ENCODE peak calls at places on chromosomes 16 and 17, in eight cellular contexts. F is MM.1S, U is PC-3, L is HCT116, W is GM23338, G is neural progenitor cell, X is OCI-LY7, A is GM23248. H is an unnamed sample.

GRCh38 chr17:75238684-75239191 is 22.7 kb downstream of the GGA3 start:
- DNase-seq in A (peak), F (peak), W (peak), U (peak), X (peak), G (peak), L (peak), H (peak)

GRCh38 chr17:42819939-42820535 is 4.0 kb downstream of the BECN1 start:
- DNase-seq in X (peak), W (peak), L (peak), G (peak), F (peak), A (peak), U (peak), H (peak)

GRCh38 chr16:83952940-83953795 is at the start of gene OSGIN1:
- DNase-seq in F (peak), X (peak), A (peak), G (peak), W (peak), U (peak), L (peak), H (peak)

GRCh38 chr16:1317479-1318267 is 8.2 kb downstream of the UBE2I start:
- DNase-seq in F (no peak), W (no peak), G (no peak), U (no peak), L (no peak), A (no peak), X (no peak), H (no peak)

GRCh38 chr16:89721644-89722391 is 481 bp downstream of the ZNF276 start:
- DNase-seq in U (peak), F (peak), A (peak), L (no peak), X (peak), W (peak), G (peak), H (peak)

GRCh38 chr16:56161658-56162057 is 29.6 kb upstream of the GNAO1 start:
- DNase-seq in L (no peak), G (no peak), W (no peak), F (no peak), A (no peak), U (no peak), X (no peak), H (no peak)

GRCh38 chr16:2598723-2599122 is 60.9 kb downstream of the PDPK1 start:
- DNase-seq in A (no peak), W (no peak), U (no peak), F (no peak), L (no peak), G (no peak), X (no peak), H (no peak)

GRCh38 chr16:89827383-89828198 is 684 bp upstream of the SPIRE2 start:
- DNase-seq in W (peak), X (no peak), G (peak), U (peak), A (peak), L (peak), F (no peak), H (peak)

GRCh38 chr17:49993423-49994037 is 1.5 kb downstream of the DLX3 start:
- DNase-seq in W (peak), X (no peak), F (no peak), U (peak), G (peak), A (peak), L (no peak), H (peak)

GRCh38 chr17:52828621-52829020 is 670.1 kb upstream of the CA10 start:
- DNase-seq in A (no peak), W (peak), U (no peak), L (no peak), G (no peak), X (no peak), F (no peak), H (no peak)

GRCh38 chr17:4953461-4953961 is 2.6 kb downstream of the ENO3 start:
- DNase-seq in L (no peak), X (no peak), F (no peak), W (no peak), A (peak), U (no peak), G (no peak), H (no peak)

GRCh38 chr16:70754371-70754770 is 46.6 kb downstream of the VAC14 start:
- DNase-seq in A (no peak), G (no peak), U (no peak), W (no peak), F (no peak), L (no peak), X (no peak), H (no peak)

GRCh38 chr17:31494259-31495048 is 103.0 kb downstream of the RAB11FIP4 start:
- DNase-seq in U (no peak), F (no peak), L (no peak), W (no peak), X (peak), A (no peak), G (no peak), H (no peak)

GRCh38 chr16:64907844-64908243 is 214.0 kb downstream of the CDH11 start:
- DNase-seq in X (no peak), U (no peak), W (no peak), F (no peak), A (no peak), L (no peak), G (no peak), H (no peak)

GRCh38 chr17:79798296-79799173 is 1.7 kb upstream of the CBX8 start:
- DNase-seq in W (peak), F (no peak), L (no peak), A (peak), U (no peak), G (peak), X (no peak), H (peak)

GRCh38 chr17:5526821-5527598 is 40.6 kb downstream of the MIS12 start:
- DNase-seq in X (no peak), F (peak), L (peak), W (no peak), G (peak), A (peak), U (peak), H (peak)

GRCh38 chr16:23014592-23014991 is 134.7 kb downstream of the USP31 start:
- DNase-seq in W (no peak), U (no peak), G (no peak), A (peak), L (no peak), F (no peak), X (no peak), H (no peak)

GRCh38 chr17:48478224-48479013 is 48.4 kb upstream of the SKAP1 start:
- DNase-seq in L (no peak), A (peak), U (no peak), W (no peak), G (no peak), F (peak), X (no peak), H (no peak)

GRCh38 chr17:50558955-50559614 is 1.4 kb upstream of the CACNA1G start:
- DNase-seq in W (peak), X (no peak), U (no peak), A (no peak), F (no peak), G (peak), L (no peak), H (peak)

GRCh38 chr17:17062866-17063265 is 20.6 kb downstream of the MPRIP start:
- DNase-seq in W (no peak), L (no peak), G (no peak), A (no peak), U (no peak), X (no peak), F (no peak), H (no peak)

GRCh38 chr16:25707982-25708583 is 16.3 kb downstream of the HS3ST4 start:
- DNase-seq in X (peak), F (peak), A (peak), L (peak), U (peak), W (peak), G (peak), H (peak)

DNA sequence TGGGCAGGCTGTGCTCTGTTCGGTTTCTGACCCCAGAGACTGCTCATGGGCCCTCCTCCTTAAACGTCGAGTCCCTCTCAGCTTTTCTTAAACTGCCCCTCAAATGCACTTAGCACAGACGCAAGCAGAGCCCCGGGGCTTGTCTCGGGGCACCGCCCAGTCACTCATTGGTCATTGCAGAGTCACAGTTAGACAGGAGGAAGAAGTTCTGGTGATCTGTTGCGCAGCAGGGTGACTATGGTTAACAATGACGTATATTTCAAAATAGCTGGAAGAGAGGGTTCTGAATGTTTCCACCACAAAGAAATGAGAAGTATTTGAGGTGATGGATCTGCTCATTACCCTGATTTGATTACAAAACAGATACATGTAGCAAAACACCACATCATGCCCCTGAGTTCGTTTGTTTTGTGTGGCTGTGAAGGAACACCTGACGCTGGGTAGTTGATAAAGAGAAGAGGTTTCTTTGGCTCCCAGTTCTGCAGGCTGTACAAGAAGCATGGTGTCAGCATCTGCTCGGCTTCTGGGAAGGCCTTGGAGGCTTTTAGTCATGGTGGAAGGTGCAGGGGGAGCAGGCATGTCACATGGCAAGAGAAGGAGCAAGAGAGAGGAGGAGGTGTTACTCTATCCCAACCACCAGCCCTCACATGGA is 387.4 kb downstream of the CPPED1 start:
- DNase-seq in A (no peak), U (no peak), W (no peak), F (no peak), L (no peak), G (no peak), X (no peak), H (no peak)
- TF ChIP-seq EZH2phosphoT487 in A (no peak), U (no peak), W (no peak), F (no peak), L (no peak), G (no peak), X (no peak), H (no peak)

DNA sequence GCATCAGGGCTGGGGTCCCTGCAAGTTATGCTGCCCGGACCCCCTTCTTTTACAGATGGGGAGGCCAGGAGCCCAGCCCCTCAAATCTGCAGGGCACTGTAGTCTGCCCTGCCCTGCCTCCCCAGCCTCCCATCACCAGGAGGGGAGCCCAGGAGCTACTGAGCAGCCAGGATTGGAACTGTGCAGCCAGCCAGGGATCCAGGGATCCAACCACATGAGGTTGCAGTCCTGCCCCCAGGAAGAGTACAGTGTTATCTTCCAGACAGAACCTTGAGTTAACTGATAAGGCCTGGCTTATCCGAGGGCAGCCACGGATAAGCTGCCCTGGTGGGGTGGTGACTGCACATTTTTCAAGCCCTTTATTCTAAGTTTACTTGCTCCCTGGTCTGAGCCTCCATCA is 11.4 kb upstream of the NDRG4 start:
- DNase-seq in A (no peak), L (no peak), F (no peak), G (no peak), X (no peak), W (no peak), U (no peak), H (no peak)
- TF ChIP-seq EZH2phosphoT487 in A (no peak), L (no peak), F (no peak), G (no peak), X (no peak), W (no peak), U (no peak), H (no peak)

GRCh38 chr17:29581583-29582253 is 7.7 kb downstream of the GIT1 start:
- DNase-seq in F (no peak), U (no peak), W (no peak), A (no peak), G (no peak), L (no peak), X (no peak), H (no peak)
- TF ChIP-seq EZH2phosphoT487 in F (no peak), U (no peak), W (no peak), A (no peak), G (no peak), L (no peak), X (no peak), H (no peak)

DNA sequence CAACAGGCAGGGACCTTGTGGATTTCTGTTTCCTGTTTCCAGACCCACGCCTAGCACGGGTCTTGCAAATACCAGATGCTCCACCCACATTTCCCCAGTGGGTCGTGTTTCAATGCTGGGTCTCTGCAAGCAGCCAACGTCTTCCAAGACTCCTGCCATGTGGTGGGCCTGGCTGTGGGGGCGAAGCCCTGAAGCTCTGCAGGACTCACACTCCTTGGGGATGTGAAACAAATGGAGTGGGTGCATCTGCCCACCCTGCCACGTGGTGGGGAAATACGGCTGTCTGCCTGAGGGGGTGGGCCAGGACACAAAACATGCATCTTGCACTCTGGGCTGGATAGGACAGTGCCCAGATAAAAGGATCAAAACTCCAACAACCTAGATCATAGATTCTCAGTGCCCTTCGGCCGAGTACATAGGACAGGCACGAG is 32.6 kb downstream of the FA2H start:
- DNase-seq in A (no peak), W (no peak), L (no peak), X (no peak), U (no peak), F (no peak), G (no peak), H (no peak)
- TF ChIP-seq EZH2phosphoT487 in A (no peak), W (no peak), L (no peak), X (no peak), U (no peak), F (no peak), G (no peak), H (no peak)

GRCh38 chr16:67966549-67967182 is 1.8 kb downstream of the SLC12A4 start:
- DNase-seq in W (peak), A (peak), F (no peak), L (peak), X (no peak), G (peak), U (no peak), H (no peak)

GRCh38 chr16:67969286-67970039 is 1.0 kb upstream of the SLC12A4 start:
- DNase-seq in A (no peak), L (no peak), X (no peak), U (no peak), G (peak), F (no peak), W (peak), H (peak)

GRCh38 chr16:67967183-67967955 is 1.1 kb downstream of the SLC12A4 start:
- DNase-seq in U (peak), G (no peak), X (peak), W (no peak), F (peak), A (peak), L (no peak), H (no peak)

GRCh38 chr16:67968440-67969285 is at the start of gene SLC12A4:
- DNase-seq in F (peak), W (peak), X (peak), U (peak), L (peak), G (peak), A (peak), H (peak)

DNA sequence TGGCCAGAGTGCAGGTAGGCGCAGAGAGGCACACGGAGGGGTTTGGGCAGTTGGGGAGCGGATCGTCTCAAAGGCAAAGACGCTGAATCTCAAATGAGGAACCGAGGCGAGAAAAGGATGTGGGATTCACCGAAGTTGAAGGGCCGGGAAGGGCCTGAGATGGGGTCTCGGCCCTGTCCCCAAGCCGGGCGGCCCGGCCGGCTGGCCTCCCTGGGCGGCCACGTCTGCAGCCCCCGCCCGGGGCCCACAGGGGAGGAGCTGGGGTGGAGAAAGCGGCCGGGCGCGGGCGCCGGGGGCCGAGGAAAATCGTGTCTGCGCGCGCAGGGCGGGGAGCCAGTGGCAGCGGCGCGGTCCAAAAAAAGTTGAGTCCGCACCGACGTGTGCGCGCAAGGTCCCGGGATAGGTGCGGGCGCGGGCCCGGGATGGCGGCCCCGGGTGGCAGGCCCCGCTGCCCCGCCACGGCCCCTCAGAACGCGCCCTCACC is 439 bp downstream of the SLC12A4 start:
- DNase-seq in F (peak), U (peak), A (peak), X (peak), W (peak), G (peak), L (no peak), H (peak)
- TF ChIP-seq EZH2phosphoT487 in F (no peak), U (no peak), A (no peak), X (no peak), W (no peak), G (no peak), L (no peak), H (no peak)

DNA sequence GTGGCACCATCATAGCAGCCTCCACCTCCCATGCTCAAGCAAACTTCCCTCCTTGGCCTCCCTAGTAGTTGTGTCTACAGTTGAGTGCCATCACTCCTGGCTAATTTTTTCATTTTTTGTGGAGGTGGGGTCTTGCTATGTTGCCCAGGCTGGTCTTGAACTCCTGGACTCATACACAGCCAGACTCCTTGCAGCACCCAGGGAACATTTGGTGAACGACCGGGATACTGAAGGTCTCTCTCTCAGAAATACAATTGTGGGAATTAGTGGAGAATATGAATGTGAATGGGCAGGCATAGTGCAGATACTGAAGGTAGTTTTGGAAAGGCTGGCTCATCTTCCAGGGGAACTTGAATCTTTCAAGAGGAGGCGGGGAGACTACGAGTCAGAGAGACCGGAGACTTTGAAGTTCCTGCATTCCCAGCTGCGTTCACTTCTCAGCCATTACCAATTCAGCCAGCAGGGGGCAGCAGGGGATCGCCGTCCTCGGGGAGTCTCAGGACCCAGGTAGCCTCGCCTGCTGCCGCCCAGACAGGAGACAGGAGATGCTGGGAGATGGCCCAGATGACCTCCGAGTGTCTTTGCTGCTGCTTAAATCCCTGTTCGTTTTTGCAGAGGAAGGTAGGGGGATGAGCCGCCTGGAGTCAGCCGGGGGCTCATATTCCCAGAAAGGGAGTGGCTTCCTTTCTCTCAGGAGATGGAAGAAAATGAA is 68.6 kb downstream of the HAPSTR1 start:
- DNase-seq in U (peak), A (peak), L (peak), F (peak), W (peak), X (peak), G (peak), H (peak)
- TF ChIP-seq EZH2phosphoT487 in U (no peak), A (no peak), L (no peak), F (no peak), W (no peak), X (no peak), G (no peak), H (no peak)

DNA sequence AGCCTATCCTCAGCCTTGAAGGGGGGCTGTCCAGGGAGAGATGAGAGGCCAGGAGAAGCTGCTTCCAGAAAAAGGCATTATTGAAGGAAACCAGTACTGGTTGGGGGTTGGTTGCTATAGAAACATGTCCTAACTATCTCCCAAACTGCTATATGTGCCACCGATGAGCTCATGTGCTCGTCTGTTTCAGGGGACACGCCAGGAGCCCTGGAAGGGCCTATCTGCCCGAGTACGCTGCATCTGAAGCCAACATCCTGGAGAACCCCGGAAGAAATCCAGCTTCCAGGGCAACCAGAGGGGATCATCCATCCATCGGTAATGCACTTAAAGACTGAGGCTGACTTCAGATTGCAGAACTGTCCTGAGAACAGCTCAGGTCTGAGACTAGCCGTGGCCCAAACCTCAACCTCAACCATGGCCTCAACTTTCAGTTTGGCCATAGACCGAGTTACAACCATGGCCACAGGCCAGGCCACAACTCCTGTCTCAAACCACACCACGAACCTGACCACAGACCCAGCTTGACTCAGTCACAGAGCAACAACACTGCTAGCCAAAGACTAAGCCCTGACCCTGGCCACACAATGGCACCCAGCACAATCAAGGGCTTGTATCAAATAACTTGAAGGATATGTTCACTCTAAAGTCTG is 10.2 kb downstream of the PITPNM3 start:
- DNase-seq in F (peak), X (no peak), U (peak), G (no peak), W (no peak), L (no peak), A (peak), H (no peak)
- TF ChIP-seq EZH2phosphoT487 in F (no peak), X (no peak), U (no peak), G (no peak), W (no peak), L (no peak), A (no peak), H (no peak)